ENCODE peak calls at places on chromosomes 4 and X, in four cellular contexts. R, F, T and H are unnamed samples.

GRCh38 chr4:77044458-77045124 is 31.2 kb downstream of the CCNI start:
- DNase-seq in R (peak; percentile 41), F (no peak), T (peak; percentile 80), H (no peak)

GRCh38 chr4:152735302-152735917 is 44.1 kb downstream of the TIGD4 start:
- DNase-seq in R (peak; percentile 35), F (no peak), T (peak; percentile 11), H (peak; percentile 24)

GRCh38 chr4:58587856-58588255 is 1477.7 kb upstream of the IGFBP7 start:
- DNase-seq in T (no peak), F (no peak), R (no peak), H (no peak)

GRCh38 chr4:1899149-1900086 is 28.2 kb downstream of the NSD2 start:
- DNase-seq in F (no peak), T (peak; percentile 78), R (peak; percentile 84), H (peak; percentile 62)

GRCh38 chr4:42954925-42955669 is 62.6 kb downstream of the GRXCR1 start:
- DNase-seq in R (no peak), T (no peak), F (no peak), H (no peak)

GRCh38 chr4:74487771-74488170 is 42.8 kb downstream of the AREG start:
- DNase-seq in F (no peak), R (no peak), T (no peak), H (no peak)

GRCh38 chr4:41360911-41361830 is 104.4 kb downstream of the UCHL1 start:
- DNase-seq in T (no peak), F (no peak), R (peak; percentile 45), H (peak; percentile 9)

GRCh38 chr4:183136880-183137279 is 37.8 kb downstream of the WWC2 start:
- DNase-seq in F (no peak), R (no peak), T (peak; percentile 81), H (no peak)

GRCh38 chr4:26086621-26087068 is 172.6 kb downstream of the SMIM20 start:
- DNase-seq in R (no peak), F (no peak), T (no peak), H (no peak)

DNA sequence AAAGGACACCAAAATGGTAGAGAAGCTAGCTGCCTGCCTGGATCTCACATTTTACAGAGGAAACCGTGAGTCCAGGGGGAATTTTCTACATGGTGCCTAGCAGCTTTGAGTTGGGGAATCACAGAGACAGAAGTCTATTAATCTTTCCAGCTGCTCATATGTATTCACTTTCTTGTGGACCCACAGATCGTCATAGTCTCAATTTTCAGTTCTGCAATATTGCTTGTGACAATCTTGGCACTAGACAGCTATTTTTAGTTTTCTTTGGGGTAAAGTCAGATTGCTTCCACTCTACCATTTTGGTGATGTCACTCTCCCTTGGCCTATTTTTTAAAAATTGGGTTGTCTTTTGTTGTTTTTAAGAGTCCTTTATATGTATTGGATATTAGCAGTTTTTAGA is 233.4 kb upstream of the STK26 start:
- DNase-seq in T (no peak), R (no peak), F (no peak), H (peak; percentile 30)
- H3K36me3 ChIP-seq in T (no peaks in the 10 kb centered on the region), R (peaks cover 48% of the 10 kb centered on the region), F (no peaks in the 10 kb centered on the region), H (no peaks in the 10 kb centered on the region)

GRCh38 chrX:154355776-154356140 is 18.7 kb downstream of the FLNA start:
- DNase-seq in T (no peak), R (no peak), F (no peak), H (no peak)
- TF ChIP-seq CTCF in T (no peak), R (no peak), F (no peak), H (no peak)

DNA sequence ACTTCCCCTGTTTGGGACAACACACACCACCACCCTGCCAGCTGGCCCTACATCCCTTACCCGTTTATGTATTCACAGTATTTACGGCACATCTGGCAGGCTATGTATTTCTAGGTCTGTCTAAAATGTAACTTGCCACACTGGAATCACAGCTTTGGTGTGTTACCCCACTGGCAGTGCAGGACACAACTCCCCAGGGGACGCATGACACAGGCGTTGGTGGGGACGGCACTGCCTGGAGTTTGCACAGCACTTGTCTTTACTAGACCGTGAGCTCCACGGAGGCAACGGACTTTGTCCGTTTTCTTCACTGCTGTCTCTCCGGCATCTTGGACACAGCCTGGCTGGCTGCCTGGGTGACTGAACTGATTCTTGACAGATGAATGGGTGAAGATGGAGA is 22.7 kb downstream of the CRMP1 start:
- DNase-seq in R (no peak), F (no peak), T (no peak), H (no peak)
- H3K4me3 ChIP-seq in R (no peak overlapping the region), F (no peak overlapping the region), T (no peak overlapping the region), H (no peak overlapping the region)

DNA sequence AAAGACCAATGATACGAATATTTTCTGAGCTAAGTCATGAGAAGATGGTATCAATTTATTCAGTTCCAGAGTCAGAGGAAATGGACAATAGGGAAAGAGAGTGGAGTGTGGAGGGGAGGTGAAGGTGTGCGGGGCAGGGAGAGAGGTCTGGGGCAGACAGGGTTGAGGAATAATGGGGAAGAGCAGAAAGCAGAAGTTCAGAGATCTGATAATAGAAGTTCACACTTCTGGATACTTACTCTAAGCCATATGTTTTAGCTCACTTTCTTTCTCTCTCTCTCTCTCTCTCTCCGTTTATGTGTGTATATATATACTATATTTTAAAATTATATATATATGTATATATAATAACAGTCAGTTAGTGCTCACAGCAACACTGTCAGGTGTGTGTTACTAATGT is 40.4 kb downstream of the FOXR2 start:
- DNase-seq in R (no peak), T (no peak), F (no peak), H (no peak)
- H3K36me3 ChIP-seq in R (no peaks in the 10 kb centered on the region), T (no peaks in the 10 kb centered on the region), F (no peaks in the 10 kb centered on the region), H (no peaks in the 10 kb centered on the region)

GRCh38 chr4:124515591-124515990 is 196.9 kb downstream of the ANKRD50 start:
- DNase-seq in F (no peak), R (no peak), T (no peak), H (no peak)
- TF ChIP-seq CTCF in F (no peak), R (no peak), T (no peak), H (no peak)

DNA sequence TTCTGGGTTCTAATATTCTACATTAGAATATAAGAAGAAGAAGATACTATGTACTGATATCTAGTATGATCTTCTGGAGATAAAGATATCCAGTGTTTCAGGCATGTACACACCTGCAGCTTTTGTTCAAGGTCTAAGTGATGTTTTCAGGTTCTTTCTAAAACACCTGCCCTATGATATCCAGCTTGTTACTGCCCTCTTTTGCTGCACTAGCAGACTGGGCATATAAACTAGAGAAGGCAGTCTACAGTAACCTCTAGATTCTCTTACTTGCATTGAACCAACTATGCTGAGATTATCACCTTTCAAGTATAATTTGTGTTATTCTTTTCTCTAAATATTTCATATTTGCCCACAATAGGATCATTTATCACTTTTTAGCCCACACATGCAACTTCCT is 1.9 kb upstream of the FRYL start:
- DNase-seq in T (no peak), F (no peak), R (no peak), H (no peak)
- H3K4me3 ChIP-seq in T (no peak overlapping the region), F (no peak overlapping the region), R (no peak overlapping the region), H (no peak overlapping the region)

DNA sequence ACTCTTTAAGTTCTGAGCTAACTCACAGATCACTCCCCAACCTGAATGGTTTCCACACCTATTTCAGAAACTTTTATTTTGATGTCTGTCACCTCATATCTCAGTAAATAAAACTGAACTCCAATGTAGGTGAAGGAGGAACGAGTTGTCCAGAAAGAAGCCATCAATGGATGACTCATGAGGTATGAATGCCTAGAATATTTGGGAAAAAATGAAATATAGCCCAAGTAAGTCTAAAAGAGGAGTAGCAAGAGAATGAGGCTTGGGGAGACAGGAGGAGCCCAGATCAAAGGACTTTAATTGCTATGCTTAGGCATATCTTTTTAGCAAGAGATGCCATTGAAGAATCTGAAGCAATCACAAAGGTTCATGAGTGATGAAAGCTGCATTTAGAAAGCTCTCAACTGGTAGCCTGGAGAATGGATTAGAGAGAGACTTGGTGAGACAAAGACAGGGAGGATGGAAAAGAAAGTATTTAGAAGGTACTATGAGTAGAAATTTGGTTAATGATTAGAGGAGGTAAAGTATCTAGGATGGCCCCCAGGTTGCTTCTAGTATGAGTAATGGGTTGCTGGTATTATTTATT is 39.3 kb downstream of the NOCT start:
- DNase-seq in F (no peak), R (peak; percentile 59), T (peak; percentile 26), H (no peak)
- H3K36me3 ChIP-seq in F (peaks cover 14% of the 10 kb centered on the region), R (peaks cover 14% of the 10 kb centered on the region), T (peaks cover 16% of the 10 kb centered on the region), H (peaks cover 4% of the 10 kb centered on the region)

GRCh38 chr4:109803924-109804571 is 2.2 kb upstream of the CFI start:
- DNase-seq in T (peak; percentile 37), R (peak; percentile 23), F (no peak), H (no peak)
- TF ChIP-seq CTCF in T (peak; percentile 43), R (peak; percentile 31), F (no peak), H (peak; percentile 55)

DNA sequence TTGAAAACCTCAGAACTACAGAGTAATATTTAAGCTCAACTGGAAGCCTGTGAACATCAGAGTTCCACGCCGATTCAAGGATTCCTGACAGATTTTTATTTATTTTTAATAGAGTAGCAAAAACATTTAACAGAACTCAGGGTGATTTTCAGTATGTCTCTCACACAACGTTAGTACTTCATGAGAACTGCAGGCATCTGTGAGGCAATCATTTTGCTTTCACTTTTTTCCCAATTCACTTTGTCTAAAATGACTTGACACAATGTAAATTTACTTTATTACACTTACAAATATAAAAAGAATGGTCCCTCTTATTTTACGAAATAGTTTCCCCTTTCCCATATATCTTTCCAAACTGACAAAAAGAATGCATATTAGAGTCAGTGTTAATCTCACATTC is 869.5 kb upstream of the EPHA5 start:
- DNase-seq in F (no peak), T (no peak), R (no peak), H (no peak)
- H3K4me3 ChIP-seq in F (no peak overlapping the region), T (no peak overlapping the region), R (no peak overlapping the region), H (no peak overlapping the region)

GRCh38 chrX:1463581-1464281 is 11.0 kb upstream of the ASMTL start:
- DNase-seq in T (no peak), R (no peak), F (peak; percentile 37), H (no peak)
- H3K36me3 ChIP-seq in T (no peaks in the 10 kb centered on the region), R (no peaks in the 10 kb centered on the region), F (no peaks in the 10 kb centered on the region), H (peaks cover 33% of the 10 kb centered on the region)